ENCODE peak calls at places on chromosomes 16 and 17, in nine cellular contexts. H is PC-3, K is GM23248, W is mammary epithelial cell, Q is astrocyte, F is PC-9, A is fibroblast of lung, L is GM23338, V is endothelial cell of umbilical vein. S is an unnamed sample.

GRCh38 chr17:61397086-61397842 is 2.4 kb upstream of the TBX2 start:
- DNase-seq in H (no peak), K (peak; percentile 54), W (no peak), Q (no peak), F (no peak), A (peak; percentile 90), L (peak; percentile 67), V (no peak), S (peak; percentile 82)

GRCh38 chr16:57867000-57867561 is 64.8 kb upstream of the KIFC3 start:
- DNase-seq in H (no peak), K (no peak), W (no peak), Q (peak; percentile 14), F (no peak), A (no peak), L (no peak), V (no peak), S (no peak)

GRCh38 chr17:3961564-3962047 is 2.6 kb downstream of the ATP2A3 start:
- DNase-seq in H (no peak), K (no peak), W (no peak), Q (no peak), F (no peak), A (no peak), L (no peak), V (no peak), S (no peak)

GRCh38 chr17:81329927-81330883 is 35.1 kb upstream of the SLC38A10 start:
- DNase-seq in H (peak; percentile 48), K (peak; percentile 24), W (no peak), Q (no peak), F (peak; percentile 75), A (no peak), L (peak; percentile 40), V (no peak), S (peak; percentile 56)

GRCh38 chr17:17413215-17413792 is 63.5 kb upstream of the MED9 start:
- DNase-seq in H (peak; percentile 78), K (peak; percentile 27), W (peak; percentile 94), Q (peak; percentile 55), F (no peak), A (no peak), L (no peak), V (no peak), S (no peak)

GRCh38 chr17:36464765-36465088 is 21.8 kb upstream of the ZNHIT3 start:
- DNase-seq in H (no peak), K (no peak), W (no peak), Q (no peak), F (no peak), A (no peak), L (peak; percentile 75), V (no peak), S (no peak)

GRCh38 chr17:2780256-2780655 is 16.0 kb upstream of the RAP1GAP2 start:
- DNase-seq in H (no peak), K (no peak), W (no peak), Q (no peak), F (no peak), A (no peak), L (no peak), V (no peak), S (no peak)

GRCh38 chr17:74491645-74492044 is 25.2 kb downstream of the CD300A start:
- DNase-seq in H (no peak), K (no peak), W (no peak), Q (no peak), F (no peak), A (no peak), L (no peak), V (no peak), S (no peak)

GRCh38 chr16:81601601-81602251 is 157.1 kb downstream of the CMIP start:
- DNase-seq in H (peak; percentile 35), K (no peak), W (no peak), Q (no peak), F (no peak), A (peak; percentile 75), L (no peak), V (peak; percentile 52), S (no peak)

DNA sequence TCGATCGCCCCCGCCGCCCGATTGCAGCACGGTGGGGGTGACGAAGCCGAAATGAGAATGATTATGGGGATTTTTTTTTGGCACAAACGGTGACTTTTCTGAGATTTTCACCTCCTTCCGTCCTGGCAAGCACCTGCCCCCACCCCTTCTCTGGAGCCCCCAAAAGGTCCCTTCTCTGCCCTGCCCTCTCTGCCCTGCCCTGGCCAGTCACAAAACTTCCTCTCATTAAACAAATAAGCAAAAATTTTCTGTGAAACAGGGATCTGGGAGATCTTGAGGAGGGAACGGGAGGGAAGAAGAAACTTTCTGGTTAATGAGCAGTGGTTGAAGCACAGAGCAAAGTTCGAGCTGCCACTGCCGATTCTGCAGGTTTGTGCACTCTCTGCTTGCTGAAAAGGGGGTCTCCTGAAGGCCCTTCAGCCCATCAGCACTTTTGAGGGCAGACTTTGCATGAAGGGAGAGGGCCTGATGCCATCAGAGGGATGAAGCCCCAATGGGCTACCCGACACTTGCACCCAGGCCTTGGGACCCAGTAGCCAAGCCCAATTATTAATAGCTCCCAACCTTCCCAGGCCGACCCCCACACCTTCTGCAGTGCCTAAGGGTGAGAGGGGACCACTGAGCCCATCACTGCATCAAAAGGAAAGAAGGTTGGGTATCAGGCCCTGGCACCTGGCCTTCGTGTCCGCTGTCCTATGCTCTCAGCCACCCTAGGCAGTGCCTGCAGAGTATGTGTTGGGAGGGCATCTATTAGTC is 1.0 kb upstream of the HOXB8 start:
- DNase-seq in H (peak; percentile 15), K (no peak), W (no peak), Q (no peak), F (no peak), A (no peak), L (no peak), V (no peak), S (no peak)
- TF ChIP-seq EZH2 in H (peak; percentile 39), K (no peak), W (peak; percentile 73), Q (no peak), F (no peak), A (peak; percentile 19), L (peak; percentile 85), V (no peak), S (peak; percentile 30)

GRCh38 chr16:1332618-1333148 is 762 bp upstream of the BAIAP3 start:
- DNase-seq in H (no peak), K (no peak), W (no peak), Q (no peak), F (no peak), A (no peak), L (peak; percentile 39), V (no peak), S (no peak)
- TF ChIP-seq EZH2 in H (no peak), K (peak; percentile 91), W (no peak), Q (peak; percentile 45), F (no peak), A (peak; percentile 37), L (no peak), V (peak; percentile 73), S (peak; percentile 83)

GRCh38 chr16:30031477-30031918 is 427 bp upstream of the TLCD3B start:
- DNase-seq in H (no peak), K (no peak), W (no peak), Q (no peak), F (no peak), A (no peak), L (no peak), V (no peak), S (no peak)
- TF ChIP-seq EZH2 in H (no peak), K (no peak), W (no peak), Q (no peak), F (no peak), A (peak; percentile 89), L (no peak), V (no peak), S (no peak)

DNA sequence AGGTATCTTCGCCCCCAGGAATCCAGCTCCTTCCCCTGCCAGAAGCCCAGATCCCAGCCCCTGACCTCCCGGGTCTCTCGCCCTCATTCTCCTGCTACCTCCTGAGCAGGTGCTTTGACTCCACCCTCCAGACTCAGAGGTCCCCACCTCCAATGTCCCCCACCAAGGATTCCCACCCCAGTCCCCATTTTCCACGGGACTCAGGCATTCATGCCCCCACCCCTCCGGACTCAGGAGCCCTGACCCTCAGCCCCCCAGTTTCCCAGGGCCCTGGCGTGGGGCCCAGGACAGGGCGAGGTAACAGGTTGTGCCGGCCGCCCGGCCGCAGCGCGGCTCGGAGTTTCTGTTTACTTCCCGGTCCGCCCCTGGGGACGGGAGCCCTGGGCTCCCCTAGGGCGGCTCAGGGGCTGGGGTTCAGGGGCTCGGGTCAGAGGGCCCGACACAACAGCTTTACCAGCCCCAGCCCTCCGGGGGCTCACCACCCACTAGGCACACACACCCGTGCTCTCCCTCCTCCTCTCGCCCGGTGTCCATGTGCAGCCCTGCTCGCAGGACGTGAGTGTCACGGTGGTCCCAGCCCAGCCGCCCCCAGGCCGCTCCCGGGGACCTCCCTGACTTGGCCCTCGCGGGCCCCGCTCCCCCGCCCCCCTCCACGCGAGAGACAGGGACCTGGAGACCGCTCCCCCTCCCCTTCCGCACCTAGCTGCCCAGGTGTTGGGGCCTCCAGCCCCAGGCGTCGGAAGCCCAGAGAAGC is 595 bp downstream of the BICDL2 start:
- DNase-seq in H (no peak), K (no peak), W (no peak), Q (no peak), F (peak; percentile 63), A (no peak), L (peak; percentile 62), V (no peak), S (no peak)
- TF ChIP-seq EZH2 in H (no peak), K (no peak), W (no peak), Q (peak; percentile 97), F (no peak), A (peak; percentile 83), L (no peak), V (peak; percentile 99), S (no peak)

DNA sequence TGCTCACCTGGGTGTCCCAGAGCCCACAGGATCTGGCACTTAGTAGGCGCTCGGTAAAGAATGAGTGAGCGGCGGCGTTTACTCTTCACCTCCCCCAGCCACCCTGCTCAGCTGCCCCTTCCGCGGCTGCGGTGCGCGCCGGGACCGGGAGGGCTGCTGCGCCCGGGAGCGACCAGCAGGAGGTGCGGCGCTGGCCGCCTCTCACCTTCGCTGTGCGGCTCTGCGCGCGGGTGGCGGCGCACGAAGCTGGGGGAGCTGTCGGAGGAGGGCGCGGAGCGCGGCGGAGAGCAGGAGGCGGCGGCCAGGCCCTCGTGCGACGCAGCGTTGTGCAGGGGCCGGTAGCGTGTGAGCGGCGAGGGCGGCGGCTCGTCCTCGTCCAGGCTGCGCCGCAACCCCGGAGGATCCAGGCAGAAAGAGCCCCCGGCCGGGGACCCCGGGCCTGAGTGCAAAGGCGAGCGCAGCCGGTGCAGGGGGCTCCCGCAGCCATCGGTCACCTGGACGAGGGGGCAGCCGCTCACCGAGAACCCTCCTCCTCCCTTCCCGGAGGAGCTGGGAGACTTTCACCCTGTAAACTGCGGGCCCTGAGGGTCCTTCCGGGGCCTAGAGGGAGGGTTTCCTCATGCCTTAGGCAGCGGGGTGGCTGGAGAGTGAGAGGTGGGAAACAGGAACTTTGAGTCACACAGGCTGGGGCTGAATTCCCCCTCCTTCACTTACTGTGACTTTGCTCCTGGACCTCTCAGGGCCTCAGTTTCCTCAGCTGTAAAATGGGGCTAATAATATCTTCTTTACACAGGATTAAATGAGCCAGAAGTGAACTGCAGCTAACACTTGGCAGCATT is 12.5 kb downstream of the SAMD14 start:
- DNase-seq in H (peak; percentile 85), K (peak; percentile 84), W (peak; percentile 42), Q (peak; percentile 46), F (peak; percentile 62), A (peak; percentile 47), L (peak; percentile 89), V (peak; percentile 60), S (peak; percentile 92)
- TF ChIP-seq EZH2 in H (no peak), K (no peak), W (no peak), Q (no peak), F (no peak), A (no peak), L (peak; percentile 41), V (no peak), S (peak; percentile 63)

S was measured in neural progenitor cell.